ENCODE peak calls at places on chromosomes 16 and 17, in seven cellular contexts. One of them, this sample, is unnamed.
A peak's percentile ranks its signal among the peaks of the same experiment; 100 is the strongest.

GRCh38 chr16:25109643-25110042 is 1.9 kb upstream of the LCMT1 start:
- DNase-seq in mammary epithelial cell: peak; percentile 90
- DNase-seq in endothelial cell of umbilical vein: peak; percentile 83
- DNase-seq in GM23338: no peak
- DNase-seq in HepG2: peak; percentile 74
- DNase-seq in HCT116: peak; percentile 87
- DNase-seq in H9: no peak
- DNase-seq in this sample: peak; percentile 91

GRCh38 chr16:57578521-57579360 is 36.3 kb downstream of the ADGRG5 start:
- DNase-seq in mammary epithelial cell: no peak
- DNase-seq in endothelial cell of umbilical vein: no peak
- DNase-seq in GM23338: no peak
- DNase-seq in HepG2: no peak
- DNase-seq in HCT116: no peak
- DNase-seq in H9: peak; percentile 12
- DNase-seq in this sample: no peak

GRCh38 chr16:1173778-1174451 is 21.0 kb downstream of the CACNA1H start:
- DNase-seq in mammary epithelial cell: no peak
- DNase-seq in endothelial cell of umbilical vein: no peak
- DNase-seq in GM23338: no peak
- DNase-seq in HepG2: no peak
- DNase-seq in HCT116: no peak
- DNase-seq in H9: no peak
- DNase-seq in this sample: no peak

GRCh38 chr16:241866-242265 is 7.2 kb downstream of the FAM234A start:
- DNase-seq in mammary epithelial cell: peak; percentile 11
- DNase-seq in endothelial cell of umbilical vein: no peak
- DNase-seq in GM23338: no peak
- DNase-seq in HepG2: no peak
- DNase-seq in HCT116: no peak
- DNase-seq in H9: no peak
- DNase-seq in this sample: no peak

GRCh38 chr16:85168732-85169256 is 56.5 kb upstream of the CIBAR2 start:
- DNase-seq in mammary epithelial cell: no peak
- DNase-seq in endothelial cell of umbilical vein: no peak
- DNase-seq in GM23338: peak; percentile 76
- DNase-seq in HepG2: no peak
- DNase-seq in HCT116: no peak
- DNase-seq in H9: no peak
- DNase-seq in this sample: peak; percentile 61

GRCh38 chr17:3917391-3917931 is 1.2 kb upstream of the P2RX1 start:
- DNase-seq in mammary epithelial cell: no peak
- DNase-seq in endothelial cell of umbilical vein: peak; percentile 31
- DNase-seq in GM23338: no peak
- DNase-seq in HepG2: no peak
- DNase-seq in HCT116: no peak
- DNase-seq in H9: no peak
- DNase-seq in this sample: peak; percentile 45

GRCh38 chr17:71855000-71855399 is 265.8 kb upstream of the SOX9 start:
- DNase-seq in mammary epithelial cell: no peak
- DNase-seq in endothelial cell of umbilical vein: no peak
- DNase-seq in GM23338: no peak
- DNase-seq in HepG2: no peak
- DNase-seq in HCT116: no peak
- DNase-seq in H9: no peak
- DNase-seq in this sample: no peak

GRCh38 chr17:59786536-59787319 is 79.3 kb downstream of the VMP1 start:
- DNase-seq in mammary epithelial cell: peak; percentile 100
- DNase-seq in endothelial cell of umbilical vein: peak; percentile 98
- DNase-seq in GM23338: peak; percentile 68
- DNase-seq in HepG2: peak; percentile 100
- DNase-seq in HCT116: peak; percentile 100
- DNase-seq in H9: peak; percentile 62
- DNase-seq in this sample: peak; percentile 100

GRCh38 chr17:38727661-38728220 is 2.4 kb upstream of the CISD3 start:
- DNase-seq in mammary epithelial cell: no peak
- DNase-seq in endothelial cell of umbilical vein: no peak
- DNase-seq in GM23338: no peak
- DNase-seq in HepG2: no peak
- DNase-seq in HCT116: no peak
- DNase-seq in H9: no peak
- DNase-seq in this sample: no peak

GRCh38 chr16:86199871-86200700 is 301.1 kb downstream of the IRF8 start:
- DNase-seq in mammary epithelial cell: no peak
- DNase-seq in endothelial cell of umbilical vein: no peak
- DNase-seq in GM23338: no peak
- DNase-seq in HepG2: no peak
- DNase-seq in HCT116: no peak
- DNase-seq in H9: no peak
- DNase-seq in this sample: peak; percentile 13
- H3K27ac ChIP-seq in mammary epithelial cell: no peak overlapping the region
- H3K27ac ChIP-seq in endothelial cell of umbilical vein: no peak overlapping the region
- H3K27ac ChIP-seq in GM23338: no peak overlapping the region
- H3K27ac ChIP-seq in HepG2: no peak overlapping the region
- H3K27ac ChIP-seq in HCT116: no peak overlapping the region
- H3K27ac ChIP-seq in H9: no peak overlapping the region
- H3K27ac ChIP-seq in this sample: peak overlapping the region; percentile 34

DNA sequence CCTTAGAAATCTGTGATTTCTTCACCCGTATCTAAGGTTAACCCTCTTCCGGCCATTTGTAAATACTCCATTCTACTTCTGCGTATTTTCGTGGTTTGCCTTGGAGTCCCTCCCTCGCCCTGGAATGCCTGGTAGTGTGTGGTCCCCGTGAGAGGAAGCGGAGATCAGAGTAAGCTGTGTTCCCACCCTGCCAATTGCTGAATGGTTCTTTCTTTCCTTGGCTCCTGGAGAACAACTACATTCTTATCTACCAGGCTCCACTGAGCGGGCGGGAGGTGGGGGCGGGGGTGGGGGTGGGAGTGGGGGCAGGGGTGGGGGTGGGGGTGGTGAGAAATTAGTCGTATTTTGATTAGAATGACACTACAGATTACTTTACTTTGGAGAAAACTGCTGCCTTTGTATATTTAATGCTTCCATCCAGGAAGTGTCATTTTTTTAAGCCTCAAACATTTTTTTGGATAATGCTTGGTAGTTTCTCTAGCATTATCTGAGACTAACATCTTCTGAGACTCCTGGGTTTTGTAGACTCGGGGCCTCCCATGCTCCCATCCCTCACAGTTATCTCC is 20.9 kb upstream of the FASN start:
- DNase-seq in mammary epithelial cell: no peak
- DNase-seq in endothelial cell of umbilical vein: no peak
- DNase-seq in GM23338: peak; percentile 59
- DNase-seq in HepG2: peak; percentile 71
- DNase-seq in HCT116: no peak
- DNase-seq in H9: no peak
- DNase-seq in this sample: peak; percentile 77
- H3K79me2 ChIP-seq in mammary epithelial cell: no peaks in the 10 kb centered on the region
- H3K79me2 ChIP-seq in endothelial cell of umbilical vein: no peaks in the 10 kb centered on the region
- H3K79me2 ChIP-seq in GM23338: no peaks in the 10 kb centered on the region
- H3K79me2 ChIP-seq in HepG2: no peaks in the 10 kb centered on the region
- H3K79me2 ChIP-seq in HCT116: no peaks in the 10 kb centered on the region
- H3K79me2 ChIP-seq in H9: no peaks in the 10 kb centered on the region
- H3K79me2 ChIP-seq in this sample: no peaks in the 10 kb centered on the region

GRCh38 chr17:22695228-22695619 is 1002.9 kb downstream of the KCNJ18 start:
- DNase-seq in mammary epithelial cell: no peak
- DNase-seq in endothelial cell of umbilical vein: no peak
- DNase-seq in GM23338: no peak
- DNase-seq in HepG2: no peak
- DNase-seq in HCT116: no peak
- DNase-seq in H9: no peak
- DNase-seq in this sample: no peak
- TF ChIP-seq CTCF in mammary epithelial cell: no peak
- TF ChIP-seq CTCF in endothelial cell of umbilical vein: no peak
- TF ChIP-seq CTCF in GM23338: no peak
- TF ChIP-seq CTCF in HepG2: peak; percentile 39
- TF ChIP-seq CTCF in HCT116: peak; percentile 4
- TF ChIP-seq CTCF in H9: no peak
- TF ChIP-seq CTCF in this sample: no peak

GRCh38 chr17:21210411-21211076 is 3.4 kb downstream of the TMEM11 start:
- DNase-seq in mammary epithelial cell: no peak
- DNase-seq in endothelial cell of umbilical vein: no peak
- DNase-seq in GM23338: no peak
- DNase-seq in HepG2: no peak
- DNase-seq in HCT116: no peak
- DNase-seq in H9: no peak
- DNase-seq in this sample: no peak

GRCh38 chr17:21211825-21212479 is 2.0 kb downstream of the TMEM11 start:
- DNase-seq in mammary epithelial cell: no peak
- DNase-seq in endothelial cell of umbilical vein: no peak
- DNase-seq in GM23338: no peak
- DNase-seq in HepG2: no peak
- DNase-seq in HCT116: no peak
- DNase-seq in H9: no peak
- DNase-seq in this sample: no peak

GRCh38 chr17:21213005-21213404 is 956 bp downstream of the TMEM11 start:
- DNase-seq in mammary epithelial cell: no peak
- DNase-seq in endothelial cell of umbilical vein: peak; percentile 10
- DNase-seq in GM23338: no peak
- DNase-seq in HepG2: no peak
- DNase-seq in HCT116: no peak
- DNase-seq in H9: no peak
- DNase-seq in this sample: no peak

GRCh38 chr17:21208352-21208751 is 5.6 kb downstream of the TMEM11 start:
- DNase-seq in mammary epithelial cell: no peak
- DNase-seq in endothelial cell of umbilical vein: no peak
- DNase-seq in GM23338: no peak
- DNase-seq in HepG2: no peak
- DNase-seq in HCT116: no peak
- DNase-seq in H9: no peak
- DNase-seq in this sample: no peak

DNA sequence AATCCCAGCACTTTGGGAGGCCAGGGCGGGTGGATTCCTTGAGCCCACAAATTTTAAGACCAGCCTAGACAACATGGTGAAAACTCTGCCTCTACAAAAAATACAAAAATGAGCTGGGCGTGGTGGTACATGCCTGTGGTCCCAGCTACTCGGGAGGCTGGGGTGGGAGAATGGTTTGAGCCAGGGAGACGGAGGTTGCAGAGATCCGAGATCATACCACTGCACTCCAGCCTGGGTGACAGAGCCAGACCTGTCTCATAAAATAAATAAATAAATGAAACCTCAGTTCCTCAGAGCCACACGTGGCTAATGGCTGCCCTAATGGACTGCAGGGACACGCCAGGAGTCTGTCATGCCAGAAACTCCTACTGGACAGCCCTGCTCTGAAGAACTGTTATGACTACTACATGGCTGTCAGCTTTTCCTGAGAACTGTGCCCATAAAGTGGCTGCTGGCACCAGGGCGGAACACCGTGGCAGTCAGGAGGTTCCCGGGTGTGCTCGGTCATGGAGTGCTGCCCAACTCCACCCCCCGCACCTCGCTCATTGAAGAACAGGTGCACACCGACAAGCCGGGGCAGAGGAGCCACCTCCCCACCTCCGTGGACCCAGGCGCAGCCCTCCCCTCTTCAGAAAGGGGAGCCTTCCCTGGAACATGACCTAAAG is 4.3 kb downstream of the TMEM11 start:
- DNase-seq in mammary epithelial cell: no peak
- DNase-seq in endothelial cell of umbilical vein: no peak
- DNase-seq in GM23338: no peak
- DNase-seq in HepG2: no peak
- DNase-seq in HCT116: no peak
- DNase-seq in H9: no peak
- DNase-seq in this sample: no peak
- H3K27ac ChIP-seq in mammary epithelial cell: no peak overlapping the region
- H3K27ac ChIP-seq in endothelial cell of umbilical vein: no peak overlapping the region
- H3K27ac ChIP-seq in GM23338: no peak overlapping the region
- H3K27ac ChIP-seq in HepG2: no peak overlapping the region
- H3K27ac ChIP-seq in HCT116: no peak overlapping the region
- H3K27ac ChIP-seq in H9: no peak overlapping the region
- H3K27ac ChIP-seq in this sample: no peak overlapping the region

DNA sequence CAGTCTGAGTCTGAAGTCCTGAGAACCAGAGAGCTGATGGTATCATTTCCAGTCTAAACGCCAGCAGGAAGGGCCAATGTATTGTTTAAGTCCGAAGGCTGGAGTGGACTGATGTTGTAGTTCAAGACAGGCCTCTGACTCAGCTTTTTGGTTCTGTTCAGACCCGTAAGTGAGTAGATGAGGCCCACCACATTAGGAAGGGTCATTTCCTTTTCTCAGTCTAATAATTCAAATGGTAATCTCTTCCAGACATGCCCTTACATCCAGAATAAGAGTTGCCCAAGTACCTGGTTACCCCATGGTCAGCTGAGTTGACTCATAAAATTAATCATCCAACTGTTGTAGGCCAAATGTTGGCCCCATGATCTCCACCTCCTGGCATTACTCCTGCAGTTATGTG is 442.6 kb upstream of the HSBP1 start:
- DNase-seq in mammary epithelial cell: peak; percentile 88
- DNase-seq in endothelial cell of umbilical vein: peak; percentile 86
- DNase-seq in GM23338: no peak
- DNase-seq in HepG2: no peak
- DNase-seq in HCT116: no peak
- DNase-seq in H9: no peak
- DNase-seq in this sample: peak; percentile 69
- H3K79me2 ChIP-seq in mammary epithelial cell: peaks cover 13% of the 10 kb centered on the region
- H3K79me2 ChIP-seq in endothelial cell of umbilical vein: no peaks in the 10 kb centered on the region
- H3K79me2 ChIP-seq in GM23338: no peaks in the 10 kb centered on the region
- H3K79me2 ChIP-seq in HepG2: no peaks in the 10 kb centered on the region
- H3K79me2 ChIP-seq in HCT116: no peaks in the 10 kb centered on the region
- H3K79me2 ChIP-seq in H9: no peaks in the 10 kb centered on the region
- H3K79me2 ChIP-seq in this sample: no peaks in the 10 kb centered on the region

This sample was measured in fibroblast of lung.